ENCODE peak calls at places on chromosome 19, in eight cellular contexts. K, O, N, I, F, V, W and Z are unnamed samples.

GRCh38 chr19:43541920-43542650 is 9.1 kb downstream of the ZNF575 start:
- DNase-seq in K (no peak), O (no peak), N (no peak), I (no peak), F (no peak), V (no peak), W (no peak), Z (no peak)

GRCh38 chr19:40465025-40465780 is at the start of gene BLVRB:
- DNase-seq in K (peak), O (peak), N (no peak), I (peak), F (peak), V (no peak), W (peak), Z (no peak)

GRCh38 chr19:45153339-45154063 is 7.3 kb downstream of the NKPD1 start:
- DNase-seq in K (peak), O (no peak), N (no peak), I (no peak), F (peak), V (no peak), W (peak), Z (peak)

GRCh38 chr19:13644648-13645047 is 119.7 kb upstream of the MRI1 start:
- DNase-seq in K (no peak), O (no peak), N (no peak), I (no peak), F (no peak), V (no peak), W (no peak), Z (no peak)

GRCh38 chr19:44988896-44989563 is 12.2 kb upstream of the RELB start:
- DNase-seq in K (peak), O (peak), N (no peak), I (peak), F (peak), V (peak), W (peak), Z (peak)

GRCh38 chr19:12872941-12873890 is 8.0 kb downstream of the DNASE2 start:
- DNase-seq in K (peak), O (no peak), N (no peak), I (peak), F (peak), V (no peak), W (peak), Z (peak)

GRCh38 chr19:4181053-4181508 is 1.3 kb downstream of the SIRT6 start:
- DNase-seq in K (no peak), O (no peak), N (no peak), I (no peak), F (no peak), V (no peak), W (no peak), Z (no peak)

GRCh38 chr19:53172892-53173291 is 14.0 kb upstream of the ZNF347 start:
- DNase-seq in K (no peak), O (no peak), N (no peak), I (no peak), F (no peak), V (no peak), W (peak), Z (no peak)

GRCh38 chr19:50512112-50512998 is 1.4 kb downstream of the ASPDH start:
- DNase-seq in K (no peak), O (no peak), N (no peak), I (no peak), F (no peak), V (no peak), W (no peak), Z (no peak)

GRCh38 chr19:54357381-54357780 is 7.3 kb downstream of the LAIR1 start:
- DNase-seq in K (no peak), O (no peak), N (no peak), I (no peak), F (no peak), V (no peak), W (no peak), Z (no peak)

GRCh38 chr19:39126593-39127187 is 1.1 kb downstream of the PAK4 start:
- DNase-seq in K (no peak), O (no peak), N (no peak), I (no peak), F (peak), V (peak), W (peak), Z (peak)

GRCh38 chr19:30584121-30584520 is 211.9 kb downstream of the ZNF536 start:
- DNase-seq in K (no peak), O (no peak), N (no peak), I (no peak), F (no peak), V (no peak), W (no peak), Z (no peak)

GRCh38 chr19:58480481-58480830 is 4.3 kb downstream of the ZNF446 start:
- DNase-seq in K (no peak), O (no peak), N (no peak), I (no peak), F (no peak), V (no peak), W (no peak), Z (no peak)

GRCh38 chr19:33219261-33219812 is 6.3 kb downstream of the SLC7A10 start:
- DNase-seq in K (no peak), O (no peak), N (no peak), I (no peak), F (no peak), V (no peak), W (no peak), Z (no peak)

GRCh38 chr19:33284146-33284643 is 18.1 kb downstream of the CEBPA start:
- DNase-seq in K (no peak), O (no peak), N (no peak), I (no peak), F (no peak), V (no peak), W (no peak), Z (no peak)

GRCh38 chr19:44677019-44677809 is 5.9 kb downstream of the CEACAM19 start:
- DNase-seq in K (peak), O (no peak), N (no peak), I (no peak), F (peak), V (peak), W (peak), Z (peak)

GRCh38 chr19:39398297-39398864 is 7.2 kb downstream of the MED29 start:
- DNase-seq in K (peak), O (peak), N (no peak), I (no peak), F (peak), V (peak), W (peak), Z (no peak)

GRCh38 chr19:33301011-33301899 is 1.1 kb downstream of the CEBPA start:
- DNase-seq in K (no peak), O (no peak), N (no peak), I (no peak), F (peak), V (no peak), W (no peak), Z (no peak)

GRCh38 chr19:19321143-19321577 is 531 bp downstream of the MAU2 start:
- DNase-seq in K (no peak), O (no peak), N (no peak), I (no peak), F (peak), V (peak), W (peak), Z (peak)

GRCh38 chr19:50255115-50255514 is 51.7 kb downstream of the MYH14 start:
- DNase-seq in K (no peak), O (no peak), N (no peak), I (no peak), F (no peak), V (no peak), W (no peak), Z (no peak)

GRCh38 chr19:53195265-53195879 is 2.2 kb upstream of the ZNF665 start:
- DNase-seq in K (peak), O (peak), N (no peak), I (peak), F (peak), V (peak), W (peak), Z (peak)

GRCh38 chr19:45223879-45224278 is 21.3 kb downstream of the EXOC3L2 start:
- DNase-seq in K (no peak), O (no peak), N (no peak), I (no peak), F (no peak), V (no peak), W (no peak), Z (no peak)

GRCh38 chr19:47352095-47352494 is 3.0 kb downstream of the DHX34 start:
- DNase-seq in K (no peak), O (no peak), N (no peak), I (no peak), F (no peak), V (no peak), W (no peak), Z (no peak)

GRCh38 chr19:46697142-46697960 is 19.6 kb downstream of the PRKD2 start:
- DNase-seq in K (peak), O (peak), N (no peak), I (no peak), F (peak), V (peak), W (peak), Z (peak)

GRCh38 chr19:35266904-35267817 is 1.6 kb upstream of the USF2 start:
- DNase-seq in K (peak), O (peak), N (no peak), I (no peak), F (peak), V (peak), W (peak), Z (peak)

GRCh38 chr19:7822910-7823515 is 7.0 kb upstream of the EVI5L start:
- DNase-seq in K (no peak), O (no peak), N (no peak), I (no peak), F (no peak), V (no peak), W (no peak), Z (no peak)

GRCh38 chr19:18435185-18435841 is 2.6 kb downstream of the ISYNA1 start:
- DNase-seq in K (no peak), O (no peak), N (no peak), I (no peak), F (no peak), V (no peak), W (no peak), Z (no peak)

GRCh38 chr19:4474504-4475136 is 2.5 kb downstream of the HDGFL2 start:
- DNase-seq in K (no peak), O (no peak), N (no peak), I (no peak), F (peak), V (peak), W (peak), Z (peak)

GRCh38 chr19:51586103-51586728 is 15.1 kb downstream of the ZNF175 start:
- DNase-seq in K (no peak), O (no peak), N (no peak), I (no peak), F (no peak), V (no peak), W (no peak), Z (no peak)

GRCh38 chr19:31351212-31352193 is 2.3 kb upstream of the TSHZ3 start:
- DNase-seq in K (peak), O (no peak), N (no peak), I (no peak), F (peak), V (peak), W (peak), Z (peak)

GRCh38 chr19:51469629-51470028 is 8.7 kb upstream of the CEACAM18 start:
- DNase-seq in K (no peak), O (no peak), N (no peak), I (no peak), F (no peak), V (no peak), W (no peak), Z (no peak)

GRCh38 chr19:30690935-30691505 is 318.8 kb downstream of the ZNF536 start:
- DNase-seq in K (no peak), O (no peak), N (no peak), I (no peak), F (no peak), V (no peak), W (no peak), Z (no peak)

GRCh38 chr19:853014-853553 is 981 bp downstream of the ELANE start:
- DNase-seq in K (no peak), O (no peak), N (no peak), I (no peak), F (no peak), V (no peak), W (no peak), Z (no peak)

GRCh38 chr19:850221-850978 is 1.7 kb upstream of the ELANE start:
- DNase-seq in K (peak), O (peak), N (no peak), I (no peak), F (peak), V (peak), W (peak), Z (no peak)

GRCh38 chr19:852136-853013 is at the start of gene ELANE:
- DNase-seq in K (no peak), O (no peak), N (no peak), I (no peak), F (no peak), V (no peak), W (no peak), Z (no peak)

GRCh38 chr19:848457-848921 is 3.6 kb upstream of the ELANE start:
- DNase-seq in K (no peak), O (no peak), N (no peak), I (no peak), F (no peak), V (no peak), W (no peak), Z (no peak)

GRCh38 chr19:850979-851335 is 1.1 kb upstream of the ELANE start:
- DNase-seq in K (no peak), O (no peak), N (no peak), I (no peak), F (no peak), V (no peak), W (no peak), Z (no peak)
- H3K27ac ChIP-seq in K (peak), O (peak), N (peak), I (no peak), F (no peak), V (peak), W (peak), Z (no peak)

GRCh38 chr19:36605839-36606478 is 846 bp downstream of the ZNF382 start:
- DNase-seq in K (no peak), O (no peak), N (no peak), I (no peak), F (no peak), V (no peak), W (no peak), Z (peak)
- H3K27ac ChIP-seq in K (peak), O (peak), N (no peak), I (peak), F (no peak), V (no peak), W (peak), Z (no peak)

GRCh38 chr19:16159655-16160054 is 13.7 kb downstream of the CIB3 start:
- DNase-seq in K (no peak), O (no peak), N (no peak), I (no peak), F (no peak), V (no peak), W (no peak), Z (no peak)
- H3K27ac ChIP-seq in K (no peak), O (no peak), N (no peak), I (no peak), F (no peak), V (no peak), W (no peak), Z (no peak)

DNA sequence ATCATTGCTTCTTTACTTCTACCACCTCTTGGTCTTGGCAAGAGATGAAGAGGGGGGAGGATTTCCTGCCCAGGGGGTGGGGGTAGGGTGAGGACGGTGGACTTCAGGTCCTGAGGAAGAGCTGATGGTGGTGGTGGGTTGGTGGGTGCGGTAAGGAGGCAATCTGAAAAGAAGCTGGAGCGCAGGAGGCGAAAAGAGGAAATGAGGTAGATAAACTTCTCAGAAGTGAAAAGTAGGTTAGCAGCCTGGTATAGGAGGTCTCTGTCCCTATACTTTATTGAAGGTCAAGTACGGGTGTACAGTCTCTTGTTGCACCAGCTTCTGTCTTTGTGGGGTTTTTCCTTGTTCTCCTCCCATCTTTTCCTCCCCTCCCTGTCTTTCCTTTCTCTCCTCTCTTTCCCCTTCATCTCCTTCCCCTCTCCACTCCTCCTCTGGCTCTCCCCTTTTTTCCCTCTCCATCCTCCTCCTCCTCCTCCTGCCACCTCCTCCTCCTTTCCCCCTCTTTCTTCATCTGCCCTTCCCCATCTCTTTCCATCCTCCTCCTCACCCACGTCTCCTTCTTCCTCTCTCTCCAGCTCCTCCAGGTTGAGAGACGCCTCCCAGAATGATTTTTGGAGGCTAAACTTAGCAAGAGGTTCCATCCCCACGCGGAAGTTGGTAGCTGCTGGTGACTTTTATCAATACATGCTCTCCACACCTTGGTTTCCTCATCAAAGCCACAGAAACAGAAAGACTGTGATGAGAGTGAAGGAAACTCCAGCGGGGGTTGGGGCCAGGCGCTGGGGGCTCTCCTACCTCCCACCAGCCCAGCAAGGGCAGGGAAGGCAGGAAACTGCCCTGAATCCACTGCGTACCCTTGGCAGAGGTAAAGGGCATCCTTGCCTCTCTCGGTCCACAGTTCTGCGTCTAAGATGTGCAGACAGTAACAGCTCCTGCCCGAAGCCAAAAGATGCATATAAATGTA is 15.3 kb downstream of the TNFSF14 start:
- DNase-seq in K (no peak), O (no peak), N (no peak), I (no peak), F (no peak), V (no peak), W (no peak), Z (no peak)
- H3K27ac ChIP-seq in K (no peak), O (no peak), N (no peak), I (no peak), F (no peak), V (no peak), W (no peak), Z (no peak)

GRCh38 chr19:21691656-21692055 is 75.7 kb downstream of the ZNF100 start:
- DNase-seq in K (no peak), O (no peak), N (no peak), I (no peak), F (no peak), V (no peak), W (no peak), Z (no peak)

GRCh38 chr19:21697171-21697570 is 70.2 kb downstream of the ZNF100 start:
- DNase-seq in K (no peak), O (no peak), N (no peak), I (no peak), F (no peak), V (no peak), W (no peak), Z (no peak)

GRCh38 chr19:21697698-21698097 is 69.7 kb downstream of the ZNF100 start:
- DNase-seq in K (no peak), O (no peak), N (no peak), I (no peak), F (no peak), V (no peak), W (no peak), Z (no peak)

GRCh38 chr19:21693399-21693798 is 74.0 kb downstream of the ZNF100 start:
- DNase-seq in K (no peak), O (no peak), N (no peak), I (no peak), F (no peak), V (no peak), W (no peak), Z (no peak)

GRCh38 chr19:21694171-21694906 is 73.0 kb downstream of the ZNF100 start:
- DNase-seq in K (no peak), O (no peak), N (no peak), I (no peak), F (no peak), V (no peak), W (no peak), Z (no peak)
- H3K27ac ChIP-seq in K (no peak), O (no peak), N (no peak), I (no peak), F (no peak), V (no peak), W (no peak), Z (no peak)

DNA sequence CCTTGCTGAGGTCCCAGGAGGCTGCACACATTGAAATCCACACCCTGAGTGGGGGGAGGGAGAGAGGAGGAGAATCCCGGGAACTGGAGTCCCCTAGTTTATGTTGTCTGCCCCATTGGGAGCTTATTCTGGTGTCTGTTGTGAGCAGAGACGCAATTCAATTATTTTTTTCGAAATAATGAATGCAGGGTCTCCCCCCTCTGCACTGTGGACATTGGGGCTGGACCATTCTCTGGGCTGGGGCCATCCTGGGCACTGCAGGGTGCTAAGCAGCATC is 48.0 kb downstream of the GNG7 start:
- DNase-seq in K (no peak), O (no peak), N (no peak), I (no peak), F (no peak), V (no peak), W (no peak), Z (no peak)
- H3K27ac ChIP-seq in K (no peak), O (no peak), N (no peak), I (no peak), F (no peak), V (no peak), W (no peak), Z (no peak)